ENCODE peak calls at places on chromosomes 6 and 20, in seven cellular contexts. W is heart left ventricle, N is NB4, Y is spleen, C is K562, R is testis, Z is tibial nerve. O is an unnamed sample.

GRCh38 chr20:56212071-56212470 is 36.5 kb upstream of the MC3R start:
- DNase-seq in Y (no peak), R (no peak), N (peak; percentile 70), C (no peak), Z (no peak), W (no peak), O (no peak)

GRCh38 chr6:14596410-14596809 is 478.8 kb downstream of the CD83 start:
- DNase-seq in C (peak; percentile 18), Z (no peak), R (no peak), Y (no peak), W (no peak), N (peak; percentile 100), O (no peak)

GRCh38 chr20:20658123-20658522 is 54.3 kb downstream of the RALGAPA2 start:
- DNase-seq in Z (no peak), W (no peak), Y (no peak), R (no peak), N (no peak), C (no peak), O (no peak)

GRCh38 chr6:10531942-10532341 is 10.8 kb downstream of the GCNT2 start:
- DNase-seq in Z (no peak), N (peak; percentile 41), C (no peak), W (no peak), R (no peak), Y (no peak), O (no peak)

GRCh38 chr20:49766979-49767419 is 45.6 kb upstream of the SLC9A8 start:
- DNase-seq in Y (no peak), R (no peak), W (no peak), N (peak; percentile 68), C (no peak), Z (no peak), O (no peak)

GRCh38 chr6:45049188-45049843 is 278.8 kb upstream of the RUNX2 start:
- DNase-seq in C (no peak), R (no peak), N (peak; percentile 84), W (no peak), Z (no peak), Y (no peak), O (no peak)

GRCh38 chr20:53032021-53033001 is 60.2 kb downstream of the TSHZ2 start:
- DNase-seq in C (no peak), R (no peak), W (no peak), Z (no peak), Y (no peak), N (peak; percentile 11), O (no peak)

GRCh38 chr6:138222901-138223546 is 4.7 kb upstream of the PBOV1 start:
- DNase-seq in W (no peak), Z (no peak), N (no peak), C (no peak), Y (no peak), R (no peak), O (no peak)

GRCh38 chr20:18647777-18648176 is 59.9 kb downstream of the DTD1 start:
- DNase-seq in C (no peak), W (no peak), R (no peak), Z (no peak), Y (no peak), N (no peak), O (no peak)

GRCh38 chr6:36671687-36672375 is 6.7 kb upstream of the CDKN1A start:
- DNase-seq in R (no peak), Z (no peak), C (no peak), W (no peak), Y (no peak), N (peak; percentile 45), O (no peak)

GRCh38 chr6:53493635-53494025 is 51.3 kb downstream of the GCLC start:
- DNase-seq in N (no peak), Y (no peak), R (no peak), W (no peak), Z (no peak), C (no peak), O (no peak)

GRCh38 chr20:10259166-10259565 is 40.5 kb downstream of the SNAP25 start:
- DNase-seq in N (no peak), W (no peak), Z (no peak), Y (no peak), R (no peak), C (no peak), O (no peak)

GRCh38 chr6:153140299-153140698 is 9.2 kb upstream of the RGS17 start:
- DNase-seq in W (no peak), Z (no peak), C (no peak), R (no peak), N (no peak), Y (no peak), O (no peak)

GRCh38 chr6:14816106-14816864 is 429.6 kb upstream of the JARID2 start:
- DNase-seq in N (no peak), R (no peak), Z (no peak), W (no peak), Y (no peak), C (no peak), O (no peak)

GRCh38 chr6:5490495-5491069 is 229.3 kb downstream of the FARS2 start:
- DNase-seq in C (no peak), Y (no peak), Z (no peak), W (no peak), R (no peak), N (no peak), O (no peak)

DNA sequence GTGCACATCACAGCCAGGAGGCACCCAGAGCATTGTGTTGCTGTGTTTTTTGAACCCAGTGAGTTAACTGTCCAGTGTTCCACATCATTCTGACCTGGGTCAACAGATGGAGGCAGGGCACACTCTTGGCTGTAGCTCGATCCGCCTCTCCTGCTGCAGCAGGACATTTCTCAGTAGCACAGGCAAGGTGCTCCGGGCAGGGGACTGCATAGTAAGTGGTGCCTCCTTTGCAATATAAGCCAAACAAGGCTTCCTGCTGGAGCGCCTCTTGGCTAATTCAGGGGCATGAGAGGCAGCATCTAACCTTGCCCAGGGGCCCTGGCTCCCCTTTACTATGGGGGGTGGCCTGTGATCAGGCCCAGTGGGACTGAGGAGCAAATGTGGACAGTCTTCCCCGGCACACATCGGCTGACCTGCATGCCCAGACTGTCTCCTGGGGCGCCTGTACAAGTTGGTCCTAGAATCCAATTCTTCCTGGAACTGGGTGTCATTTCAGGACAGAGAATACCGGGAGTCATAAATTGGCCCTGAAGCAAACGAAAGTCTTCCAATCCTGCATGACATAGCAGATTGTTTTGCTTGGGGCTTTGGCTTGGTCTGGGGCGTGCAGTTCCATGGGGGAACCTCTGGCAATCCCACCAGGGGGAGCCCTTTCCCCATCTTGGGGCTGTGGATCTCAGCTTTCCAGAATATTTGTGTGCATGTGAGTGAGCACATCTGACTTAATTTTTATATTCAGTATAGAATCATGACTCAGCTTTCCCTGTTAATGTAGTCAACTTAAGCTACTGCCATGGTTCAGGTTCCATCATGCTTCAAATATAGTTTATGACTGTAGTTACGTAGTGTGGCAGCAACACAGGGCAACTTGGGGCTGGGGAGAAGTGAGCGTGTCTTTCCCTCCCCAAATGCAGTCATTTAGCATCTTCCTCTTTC is 56.0 kb upstream of the DDR1 start:
- DNase-seq in Y (peak; percentile 93), Z (peak; percentile 78), W (peak; percentile 90), N (peak; percentile 80), C (peak; percentile 94), R (peak; percentile 92), O (peak; percentile 69)
- TF ChIP-seq POLR2A in Y (no peak), Z (no peak), W (no peak), N (no peak), C (no peak), R (no peak), O (no peak)

DNA sequence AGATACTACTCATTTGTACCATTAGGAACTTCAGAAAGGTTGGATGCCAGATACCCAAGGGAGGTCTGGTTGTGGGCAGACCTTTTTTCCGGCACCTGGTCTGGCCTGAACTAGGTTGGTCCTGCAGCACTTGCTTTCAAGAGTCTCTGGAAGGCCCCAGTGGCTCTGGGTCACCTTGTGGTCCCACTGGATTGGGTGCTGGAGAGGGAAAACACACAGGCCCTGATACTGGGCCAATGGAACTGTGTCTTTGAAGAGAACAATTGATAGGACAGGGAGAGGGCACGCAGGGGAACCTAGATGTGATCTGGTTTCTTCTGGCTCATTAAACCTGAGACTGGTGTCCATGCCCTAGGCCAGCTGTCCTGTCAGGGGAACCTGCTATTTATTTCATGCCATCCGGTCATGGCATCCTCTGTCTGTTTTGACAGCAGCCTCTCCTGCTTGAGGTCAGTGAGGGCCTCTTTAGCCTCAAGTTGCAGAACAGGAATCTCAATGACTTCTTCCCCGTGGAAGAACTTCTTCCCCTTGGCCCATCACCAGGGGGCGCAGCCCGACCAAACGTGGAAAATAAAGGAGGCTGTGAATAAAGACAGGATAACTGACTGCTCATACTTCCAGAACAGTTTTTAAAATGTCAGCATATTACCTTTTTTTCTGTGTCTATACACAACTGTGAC is 25.0 kb downstream of the TAF8 start:
- DNase-seq in N (peak; percentile 74), Y (peak; percentile 87), R (peak; percentile 80), C (peak; percentile 70), W (peak; percentile 76), Z (peak; percentile 60), O (peak; percentile 71)
- TF ChIP-seq POLR2A in N (no peak), Y (no peak), R (no peak), C (no peak), W (no peak), Z (no peak), O (no peak)

GRCh38 chr20:32357869-32358631 is at the start of gene ASXL1:
- DNase-seq in N (peak; percentile 99), Z (peak; percentile 87), W (peak; percentile 99), Y (peak; percentile 99), R (peak; percentile 97), C (peak; percentile 92), O (peak; percentile 95)
- TF ChIP-seq POLR2A in N (peak; percentile 50), Z (peak; percentile 70), W (no peak), Y (peak; percentile 58), R (peak; percentile 9), C (peak; percentile 82), O (peak; percentile 83)

GRCh38 chr6:63574554-63574900 is 2.2 kb downstream of the LOC128125822 start:
- DNase-seq in N (no peak), Y (no peak), W (no peak), R (no peak), Z (no peak), C (no peak), O (no peak)

GRCh38 chr6:63572733-63573139 is 456 bp downstream of the LOC128125822 start:
- DNase-seq in W (peak; percentile 53), C (peak; percentile 65), R (no peak), Z (no peak), N (no peak), Y (no peak), O (no peak)

GRCh38 chr6:63573899-63574553 is 1.7 kb downstream of the LOC128125822 start:
- DNase-seq in Z (no peak), N (peak; percentile 74), R (peak; percentile 75), Y (no peak), C (peak; percentile 54), W (no peak), O (peak; percentile 75)

GRCh38 chr6:63571883-63572732 is at the start of the genes LOC128125822 and PTP4A1:
- DNase-seq in Y (peak; percentile 100), W (peak; percentile 99), N (peak; percentile 99), R (peak; percentile 98), Z (peak; percentile 95), C (peak; percentile 92), O (peak; percentile 97)

DNA sequence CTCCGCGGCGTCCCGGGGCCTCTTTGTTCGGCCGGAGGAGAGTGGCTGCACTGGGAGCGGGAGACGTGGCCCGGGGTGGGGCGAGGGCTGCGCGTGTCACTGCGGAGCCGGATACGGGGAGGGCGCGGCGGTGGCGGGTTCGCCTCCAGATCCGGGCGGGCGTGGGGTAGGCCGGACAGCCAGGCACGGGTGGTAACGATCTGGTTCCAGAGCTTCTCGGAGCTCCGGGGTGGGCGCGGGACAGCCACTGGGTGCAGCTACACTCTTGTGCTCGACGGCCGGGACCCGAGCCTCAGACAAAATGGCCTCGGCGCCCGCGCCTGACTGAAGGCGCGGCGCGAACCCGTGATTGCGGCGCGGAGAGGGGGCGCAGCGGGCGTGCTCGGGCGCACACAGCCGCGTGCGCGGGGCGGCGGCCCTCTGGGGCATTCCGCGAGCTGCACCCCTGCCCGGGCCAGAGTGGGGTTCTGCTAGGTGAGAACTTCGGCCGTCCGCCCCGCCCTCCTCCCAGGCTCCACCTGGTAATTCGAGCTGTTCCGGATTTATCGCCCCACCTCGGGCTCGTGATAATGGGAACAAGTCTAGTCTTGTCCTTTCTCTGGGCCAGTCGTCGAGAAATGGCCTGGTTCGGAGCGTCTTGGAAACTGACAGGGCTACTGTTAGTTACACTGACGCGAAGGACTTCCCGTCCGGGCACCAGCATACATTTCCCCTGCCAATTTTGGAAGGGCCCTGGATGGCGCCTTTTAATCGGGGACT is 1.0 kb downstream of the LOC128125822 start:
- DNase-seq in Z (peak; percentile 72), Y (peak; percentile 96), R (peak; percentile 89), C (peak; percentile 57), N (peak; percentile 74), W (peak; percentile 73), O (peak; percentile 88)
- TF ChIP-seq POLR2A in Z (peak; percentile 83), Y (no peak), R (no peak), C (peak; percentile 59), N (peak; percentile 60), W (no peak), O (peak; percentile 72)